ENCODE peak calls at places on chromosomes 16 and 17, in seven cellular contexts. M is Calu3; B is CD8-positive, alpha-beta T cell; P is WTC11; X is HCT116; Z is ovary; R is OCI-LY7. E is an unnamed sample.

GRCh38 chr16:53358884-53359283 is 75.4 kb upstream of the RBL2 start:
- DNase-seq in M (no peak), B (no peak), P (no peak), X (no peak), Z (no peak), R (peak), E (no peak)

GRCh38 chr17:77474292-77474988 is 333.7 kb downstream of the SEC14L1 start:
- DNase-seq in M (no peak), B (no peak), P (no peak), X (no peak), Z (peak), R (no peak), E (no peak)

GRCh38 chr17:75631353-75631752 is 1.9 kb upstream of the SMIM5 start:
- DNase-seq in M (no peak), B (no peak), P (no peak), X (no peak), Z (peak), R (no peak), E (no peak)

GRCh38 chr17:4101127-4101798 is 41.6 kb downstream of the ZZEF1 start:
- DNase-seq in M (no peak), B (no peak), P (no peak), X (no peak), Z (no peak), R (no peak), E (no peak)

GRCh38 chr17:74512624-74513084 is 18.6 kb downstream of the CD300LB start:
- DNase-seq in M (no peak), B (no peak), P (no peak), X (no peak), Z (no peak), R (no peak), E (peak)

GRCh38 chr16:85554791-85555548 is 58.2 kb upstream of the GSE1 start:
- DNase-seq in M (peak), B (peak), P (no peak), X (no peak), Z (peak), R (peak), E (no peak)

GRCh38 chr16:57800213-57801097 is 1.8 kb downstream of the KIFC3 start:
- DNase-seq in M (no peak), B (no peak), P (no peak), X (no peak), Z (no peak), R (no peak), E (no peak)

GRCh38 chr16:3717235-3718018 is at the start of gene TRAP1:
- DNase-seq in M (peak), B (peak), P (peak), X (peak), Z (peak), R (peak), E (peak)

GRCh38 chr17:9905902-9906301 is 831 bp upstream of the RCVRN start:
- DNase-seq in M (peak), B (no peak), P (peak), X (peak), Z (no peak), R (peak), E (peak)

GRCh38 chr16:84647830-84648594 is at the start of gene KLHL36:
- DNase-seq in M (peak), B (peak), P (no peak), X (no peak), Z (peak), R (peak), E (no peak)

GRCh38 chr16:80887062-80887461 is 82.7 kb upstream of the CDYL2 start:
- DNase-seq in M (no peak), B (no peak), P (no peak), X (no peak), Z (no peak), R (no peak), E (no peak)

GRCh38 chr16:51762081-51762995 is 611.3 kb upstream of the SALL1 start:
- DNase-seq in M (peak), B (peak), P (peak), X (no peak), Z (peak), R (peak), E (no peak)

GRCh38 chr17:79951361-79952264 is 84.1 kb downstream of the TBC1D16 start:
- DNase-seq in M (no peak), B (no peak), P (no peak), X (no peak), Z (peak), R (no peak), E (peak)

GRCh38 chr16:79430129-79430789 is 170.3 kb downstream of the MAF start:
- DNase-seq in M (no peak), B (no peak), P (no peak), X (no peak), Z (no peak), R (no peak), E (no peak)

GRCh38 chr16:80580109-80580832 is 39.5 kb downstream of the DYNLRB2 start:
- DNase-seq in M (no peak), B (peak), P (no peak), X (no peak), Z (no peak), R (no peak), E (no peak)

GRCh38 chr17:2892305-2892971 is 96.2 kb downstream of the RAP1GAP2 start:
- DNase-seq in M (peak), B (no peak), P (no peak), X (peak), Z (no peak), R (no peak), E (no peak)

GRCh38 chr16:81601008-81601428 is 156.4 kb downstream of the CMIP start:
- DNase-seq in M (no peak), B (no peak), P (no peak), X (no peak), Z (no peak), R (no peak), E (no peak)

GRCh38 chr16:72203401-72203800 is 31.4 kb upstream of the PMFBP1 start:
- DNase-seq in M (no peak), B (no peak), P (no peak), X (no peak), Z (no peak), R (peak), E (peak)

GRCh38 chr16:67278773-67279295 is 498 bp upstream of the PLEKHG4 start:
- DNase-seq in M (peak), B (peak), P (peak), X (no peak), Z (no peak), R (no peak), E (no peak)

GRCh38 chr16:4613636-4614570 is 785 bp downstream of the UBALD1 start:
- DNase-seq in M (peak), B (peak), P (peak), X (no peak), Z (peak), R (peak), E (no peak)

GRCh38 chr17:79005063-79005861 is 4.3 kb downstream of the CANT1 start:
- DNase-seq in M (peak), B (no peak), P (no peak), X (no peak), Z (peak), R (no peak), E (no peak)

GRCh38 chr16:72174726-72175125 is 2.8 kb upstream of the PMFBP1 start:
- DNase-seq in M (no peak), B (no peak), P (no peak), X (no peak), Z (no peak), R (no peak), E (no peak)

GRCh38 chr16:1533443-1533951 is at the start of gene TMEM204:
- DNase-seq in M (no peak), B (peak), P (no peak), X (no peak), Z (peak), R (no peak), E (no peak)

GRCh38 chr17:32917081-32917480 is 10.9 kb upstream of the TMEM98 start:
- DNase-seq in M (no peak), B (no peak), P (no peak), X (no peak), Z (no peak), R (no peak), E (no peak)

GRCh38 chr16:11534262-11534661 is 52.5 kb downstream of the LITAF start:
- DNase-seq in M (peak), B (no peak), P (no peak), X (no peak), Z (no peak), R (no peak), E (no peak)

GRCh38 chr16:2057438-2057837 is 9.7 kb downstream of the TSC2 start:
- DNase-seq in M (no peak), B (no peak), P (no peak), X (no peak), Z (no peak), R (no peak), E (no peak)

GRCh38 chr16:10736926-10737625 is 6.6 kb upstream of the NUBP1 start:
- DNase-seq in M (peak), B (peak), P (peak), X (peak), Z (peak), R (peak), E (peak)

GRCh38 chr16:56191807-56192643 is 736 bp downstream of the GNAO1 start:
- DNase-seq in M (no peak), B (no peak), P (no peak), X (no peak), Z (peak), R (no peak), E (no peak)

GRCh38 chr16:80994451-80994850 is 12.2 kb downstream of the CMC2 start:
- DNase-seq in M (no peak), B (no peak), P (no peak), X (no peak), Z (no peak), R (no peak), E (no peak)

GRCh38 chr17:33201255-33201654 is 91.8 kb downstream of the ASIC2 start:
- DNase-seq in M (no peak), B (no peak), P (no peak), X (no peak), Z (no peak), R (no peak), E (no peak)

GRCh38 chr17:40956401-40957254 is 10.1 kb downstream of the KRT39 start:
- DNase-seq in M (peak), B (no peak), P (no peak), X (peak), Z (no peak), R (no peak), E (no peak)

GRCh38 chr16:9625122-9625521 is 533.7 kb downstream of the HAPSTR1 start:
- DNase-seq in M (no peak), B (no peak), P (no peak), X (no peak), Z (no peak), R (no peak), E (no peak)

DNA sequence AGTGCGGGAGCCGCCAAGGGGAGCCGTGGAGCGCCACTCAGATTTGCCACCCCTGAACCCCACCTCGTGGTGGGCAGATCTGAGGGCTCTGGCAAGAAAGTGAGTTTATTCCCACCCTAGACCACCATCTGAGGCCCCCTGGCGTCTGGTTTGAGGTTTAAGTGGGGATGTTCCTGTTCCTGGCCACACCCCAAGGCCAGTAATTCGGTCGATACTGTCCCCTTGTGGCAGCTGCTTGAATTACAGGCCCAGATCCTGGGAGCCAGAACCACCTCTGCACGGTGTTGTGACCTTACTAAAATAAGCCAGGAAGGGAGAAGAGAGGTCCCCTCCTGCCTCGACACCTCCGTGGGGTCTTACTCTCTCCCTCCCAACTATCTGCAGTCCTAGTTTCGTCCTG is 3.3 kb upstream of the LAT start:
- DNase-seq in M (peak), B (peak), P (peak), X (no peak), Z (no peak), R (peak), E (no peak)
- TF ChIP-seq CTCF in M (no peak), B (peak), P (peak), X (peak), Z (no peak), R (peak), E (peak)

DNA sequence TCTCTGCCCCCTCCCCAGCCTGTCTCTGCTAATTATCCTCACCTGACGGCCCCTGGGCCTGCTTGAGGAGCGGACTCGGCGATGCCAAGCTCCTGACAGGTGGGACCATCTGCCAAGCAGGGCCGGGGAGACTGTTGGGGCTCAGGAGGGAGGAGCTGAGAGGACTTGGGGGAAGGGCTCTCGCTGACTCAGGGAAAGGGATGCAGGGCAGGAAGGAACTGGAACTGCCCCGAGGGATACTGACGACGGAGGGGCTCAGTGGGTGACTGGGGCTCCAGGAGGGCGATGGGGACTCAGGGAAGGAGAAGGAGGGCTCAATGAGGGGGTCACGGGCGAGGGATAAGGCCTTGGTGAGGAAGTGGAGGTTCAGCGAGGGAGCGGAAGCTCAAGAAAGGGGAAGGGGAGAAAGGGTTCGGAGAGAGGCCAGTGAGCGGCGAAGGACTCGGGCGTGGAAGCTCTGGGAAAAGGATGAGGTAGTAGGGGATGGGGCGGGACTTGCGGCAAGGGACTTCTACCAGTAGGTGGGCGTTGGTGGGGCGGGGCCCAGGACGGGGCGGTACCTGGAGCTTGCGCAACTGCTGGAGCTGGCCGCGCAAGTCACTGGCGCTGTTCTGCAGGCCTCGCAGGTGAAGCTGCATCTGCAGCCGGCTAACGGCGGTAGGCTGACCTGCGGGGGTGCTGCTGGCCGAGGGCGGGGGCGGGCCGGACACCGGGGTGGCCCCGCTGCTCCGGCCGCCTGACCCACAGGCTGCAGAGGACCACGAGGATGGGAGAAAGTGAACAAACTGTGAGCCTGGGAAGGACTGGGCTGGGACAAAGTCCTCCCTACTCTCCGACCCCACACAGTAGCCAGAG is 46.5 kb downstream of the SRCIN1 start:
- DNase-seq in M (peak), B (peak), P (peak), X (peak), Z (peak), R (peak), E (peak)
- TF ChIP-seq CTCF in M (no peak), B (peak), P (no peak), X (peak), Z (no peak), R (peak), E (peak)

DNA sequence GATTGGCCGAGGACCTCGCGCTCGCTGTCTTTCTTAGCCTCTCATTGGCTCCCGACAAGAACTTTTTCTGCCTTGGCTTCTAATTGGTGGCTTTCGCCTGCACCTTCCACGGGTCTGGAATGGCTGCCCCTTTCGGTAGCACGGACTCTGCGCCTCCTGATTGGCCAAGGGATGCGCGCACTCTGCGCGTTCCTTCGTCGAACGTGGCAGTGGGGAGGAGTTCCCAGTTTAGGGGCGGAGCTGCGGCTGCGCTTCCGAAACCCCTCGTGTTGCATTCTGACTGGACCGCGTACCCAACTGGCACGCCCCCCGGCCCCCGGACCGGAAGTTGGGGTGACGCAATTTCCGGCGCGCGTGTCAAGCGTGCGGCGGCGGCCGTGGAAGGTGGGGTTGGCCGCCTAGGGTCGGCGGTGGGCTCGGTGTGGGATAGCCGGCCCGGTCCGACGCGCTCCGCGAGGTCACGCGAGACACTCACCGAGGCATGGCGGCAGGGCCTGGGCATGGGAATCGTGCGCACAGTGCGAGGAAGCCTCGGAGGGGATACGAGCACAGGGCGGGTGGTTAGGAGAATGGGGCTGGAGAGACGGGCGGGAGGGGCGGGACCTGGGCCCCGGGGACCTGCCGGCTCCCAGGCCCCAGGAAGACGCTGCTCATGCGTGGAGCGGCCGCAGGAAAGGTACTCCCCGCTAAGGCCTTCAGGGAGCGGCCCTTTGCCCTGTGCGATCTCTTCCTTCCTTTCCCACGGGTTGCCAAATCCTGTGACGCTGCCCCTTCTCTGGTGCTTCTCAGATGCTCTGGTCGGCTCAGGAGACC is 627 bp upstream of the P4HB start:
- DNase-seq in M (peak), B (peak), P (peak), X (peak), Z (peak), R (peak), E (peak)
- TF ChIP-seq CTCF in M (no peak), B (no peak), P (no peak), X (no peak), Z (peak), R (no peak), E (no peak)

DNA sequence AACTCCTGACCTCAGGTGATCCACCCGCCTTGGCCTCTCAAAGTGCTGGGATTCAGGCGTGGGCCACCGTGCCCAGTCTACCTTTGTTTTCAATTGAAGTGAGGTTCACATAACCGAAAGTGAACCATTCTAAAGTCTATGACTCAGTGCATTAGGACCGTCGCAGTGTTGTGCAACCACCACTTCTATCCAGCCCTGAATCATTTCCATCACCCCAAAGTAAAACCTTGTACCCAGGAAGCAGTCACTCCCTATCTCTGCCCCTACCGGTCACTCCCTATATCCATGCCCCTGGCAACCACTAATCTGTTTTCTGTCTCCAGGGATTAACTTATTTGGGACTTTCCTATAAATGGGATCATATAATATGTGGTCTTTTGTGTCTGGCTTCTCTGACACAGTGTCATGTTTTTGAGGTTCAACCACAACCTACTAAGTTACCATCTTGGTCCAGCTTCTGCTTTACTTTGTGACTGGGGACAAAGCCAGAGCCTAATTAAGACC is 28.3 kb upstream of the CDC42EP4 start:
- DNase-seq in M (peak), B (no peak), P (no peak), X (peak), Z (no peak), R (no peak), E (peak)
- TF ChIP-seq CTCF in M (peak), B (no peak), P (no peak), X (peak), Z (no peak), R (no peak), E (peak)

GRCh38 chr17:50114401-50114800 is 15.6 kb downstream of the SAMD14 start:
- DNase-seq in M (no peak), B (no peak), P (no peak), X (no peak), Z (no peak), R (no peak), E (no peak)

GRCh38 chr17:50113624-50114320 is 16.2 kb downstream of the SAMD14 start:
- DNase-seq in M (no peak), B (no peak), P (no peak), X (no peak), Z (no peak), R (no peak), E (no peak)

GRCh38 chr17:50110591-50111349 is 15.6 kb downstream of the PDK2 start:
- DNase-seq in M (no peak), B (no peak), P (no peak), X (no peak), Z (no peak), R (no peak), E (no peak)

GRCh38 chr17:50111687-50112655 is 16.8 kb downstream of the PDK2 start:
- DNase-seq in M (no peak), B (no peak), P (no peak), X (no peak), Z (no peak), R (no peak), E (no peak)

DNA sequence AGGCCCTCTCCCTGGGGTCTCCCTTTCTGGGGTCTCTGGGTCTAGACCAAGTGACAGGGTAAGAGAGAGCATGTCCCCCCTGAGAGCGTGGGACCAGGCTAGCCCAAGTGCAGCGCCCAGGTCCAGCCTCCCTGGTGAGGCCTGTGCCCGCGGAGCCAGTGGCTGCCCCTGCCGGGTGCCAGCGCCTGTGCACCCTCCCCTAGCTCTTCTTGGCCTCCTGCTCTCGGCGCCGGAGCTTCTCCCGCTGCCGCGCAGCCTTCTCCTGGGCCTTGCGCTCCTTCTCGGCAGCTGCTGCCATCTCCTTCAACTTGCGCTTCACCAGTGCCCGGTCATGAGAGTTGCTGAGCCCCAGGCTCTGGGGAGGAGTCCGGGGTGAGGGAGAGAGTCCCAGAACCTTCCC is 17.3 kb downstream of the SAMD14 start:
- DNase-seq in M (no peak), B (no peak), P (no peak), X (no peak), Z (peak), R (no peak), E (no peak)
- TF ChIP-seq CTCF in M (no peak), B (no peak), P (no peak), X (no peak), Z (no peak), R (no peak), E (no peak)

DNA sequence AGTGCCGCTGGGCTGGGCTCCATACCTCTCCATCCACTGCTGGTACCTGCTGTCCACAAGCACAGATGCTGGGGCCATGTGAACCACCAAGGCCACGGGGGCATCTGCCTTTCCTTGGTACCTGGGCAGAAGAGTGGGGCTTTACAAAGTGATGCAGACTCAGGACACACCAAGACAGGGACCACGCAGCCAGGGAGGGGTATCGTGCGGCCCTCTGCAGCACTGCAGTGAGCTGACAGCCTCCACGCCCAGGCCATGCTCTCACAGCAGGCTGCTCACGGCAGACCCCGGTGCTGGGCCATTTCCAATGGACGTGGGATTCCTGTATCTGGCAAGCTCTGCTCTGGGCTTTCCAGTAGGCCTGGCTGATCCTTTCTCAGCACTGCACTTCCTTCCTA is 14.4 kb downstream of the ELAC2 start:
- DNase-seq in M (no peak), B (no peak), P (no peak), X (no peak), Z (no peak), R (no peak), E (no peak)
- TF ChIP-seq CTCF in M (no peak), B (no peak), P (no peak), X (no peak), Z (no peak), R (no peak), E (peak)

GRCh38 chr16:15749371-15749770 is 99.3 kb downstream of the NDE1 start:
- DNase-seq in M (no peak), B (no peak), P (no peak), X (no peak), Z (no peak), R (no peak), E (no peak)
- TF ChIP-seq CTCF in M (no peak), B (no peak), P (no peak), X (no peak), Z (no peak), R (no peak), E (no peak)